ENCODE peak calls at places on chromosomes 7 and 10, in ten cellular contexts. One of them, this sample, is unnamed.

GRCh38 chr10:62076872-62077271 is 175.4 kb downstream of the ARID5B start:
- DNase-seq in hepatocyte: no peak
- DNase-seq in fibroblast of lung: peak; percentile 93
- DNase-seq in kidney: no peak
- DNase-seq in upper lobe of left lung: no peak
- DNase-seq in stomach: no peak
- DNase-seq in body of pancreas: no peak
- DNase-seq in colonic mucosa: no peak
- DNase-seq in adrenal gland: no peak
- DNase-seq in lung: no peak
- DNase-seq in this sample: peak; percentile 77

GRCh38 chr10:91779011-91779605 is 19.1 kb upstream of the TNKS2 start:
- DNase-seq in hepatocyte: no peak
- DNase-seq in fibroblast of lung: peak; percentile 53
- DNase-seq in kidney: no peak
- DNase-seq in upper lobe of left lung: no peak
- DNase-seq in stomach: no peak
- DNase-seq in body of pancreas: no peak
- DNase-seq in colonic mucosa: no peak
- DNase-seq in adrenal gland: no peak
- DNase-seq in lung: no peak
- DNase-seq in this sample: no peak

GRCh38 chr7:155062431-155062830 is 7.7 kb upstream of the HTR5A start:
- DNase-seq in hepatocyte: no peak
- DNase-seq in fibroblast of lung: no peak
- DNase-seq in kidney: no peak
- DNase-seq in upper lobe of left lung: no peak
- DNase-seq in stomach: no peak
- DNase-seq in body of pancreas: no peak
- DNase-seq in colonic mucosa: no peak
- DNase-seq in adrenal gland: no peak
- DNase-seq in lung: no peak
- DNase-seq in this sample: no peak

GRCh38 chr7:94761451-94761850 is 105.5 kb upstream of the SGCE start:
- DNase-seq in hepatocyte: peak; percentile 25
- DNase-seq in fibroblast of lung: no peak
- DNase-seq in kidney: no peak
- DNase-seq in upper lobe of left lung: no peak
- DNase-seq in stomach: no peak
- DNase-seq in body of pancreas: no peak
- DNase-seq in colonic mucosa: no peak
- DNase-seq in adrenal gland: no peak
- DNase-seq in lung: no peak
- DNase-seq in this sample: no peak

GRCh38 chr10:21468086-21468485 is 57.4 kb downstream of the SKIDA1 start:
- DNase-seq in hepatocyte: no peak
- DNase-seq in fibroblast of lung: no peak
- DNase-seq in kidney: no peak
- DNase-seq in upper lobe of left lung: no peak
- DNase-seq in stomach: no peak
- DNase-seq in body of pancreas: no peak
- DNase-seq in colonic mucosa: no peak
- DNase-seq in adrenal gland: no peak
- DNase-seq in lung: no peak
- DNase-seq in this sample: no peak

GRCh38 chr7:22791204-22792158 is 31.2 kb downstream of the TOMM7 start:
- DNase-seq in hepatocyte: no peak
- DNase-seq in fibroblast of lung: peak; percentile 66
- DNase-seq in kidney: no peak
- DNase-seq in upper lobe of left lung: no peak
- DNase-seq in stomach: no peak
- DNase-seq in body of pancreas: no peak
- DNase-seq in colonic mucosa: no peak
- DNase-seq in adrenal gland: no peak
- DNase-seq in lung: no peak
- DNase-seq in this sample: no peak

GRCh38 chr7:22319424-22320403 is 37.2 kb downstream of the RAPGEF5 start:
- DNase-seq in hepatocyte: no peak
- DNase-seq in fibroblast of lung: no peak
- DNase-seq in kidney: no peak
- DNase-seq in upper lobe of left lung: no peak
- DNase-seq in stomach: no peak
- DNase-seq in body of pancreas: no peak
- DNase-seq in colonic mucosa: no peak
- DNase-seq in adrenal gland: no peak
- DNase-seq in lung: no peak
- DNase-seq in this sample: no peak

GRCh38 chr7:90599892-90600555 is 3.9 kb downstream of the CDK14 start:
- DNase-seq in hepatocyte: no peak
- DNase-seq in fibroblast of lung: no peak
- DNase-seq in kidney: no peak
- DNase-seq in upper lobe of left lung: no peak
- DNase-seq in stomach: no peak
- DNase-seq in body of pancreas: no peak
- DNase-seq in colonic mucosa: no peak
- DNase-seq in adrenal gland: no peak
- DNase-seq in lung: no peak
- DNase-seq in this sample: no peak

GRCh38 chr7:103532955-103533354 is 86.9 kb upstream of the SLC26A5 start:
- DNase-seq in hepatocyte: no peak
- DNase-seq in fibroblast of lung: no peak
- DNase-seq in kidney: no peak
- DNase-seq in upper lobe of left lung: no peak
- DNase-seq in stomach: no peak
- DNase-seq in body of pancreas: no peak
- DNase-seq in colonic mucosa: no peak
- DNase-seq in adrenal gland: no peak
- DNase-seq in lung: no peak
- DNase-seq in this sample: no peak

GRCh38 chr7:135326636-135327280 is 93.1 kb downstream of the STRA8 start:
- DNase-seq in hepatocyte: no peak
- DNase-seq in fibroblast of lung: peak; percentile 54
- DNase-seq in kidney: no peak
- DNase-seq in upper lobe of left lung: no peak
- DNase-seq in stomach: no peak
- DNase-seq in body of pancreas: no peak
- DNase-seq in colonic mucosa: no peak
- DNase-seq in adrenal gland: no peak
- DNase-seq in lung: no peak
- DNase-seq in this sample: no peak

GRCh38 chr7:36620166-36620708 is 104.1 kb downstream of the AOAH start:
- DNase-seq in hepatocyte: no peak
- DNase-seq in fibroblast of lung: no peak
- DNase-seq in kidney: no peak
- DNase-seq in upper lobe of left lung: no peak
- DNase-seq in stomach: no peak
- DNase-seq in body of pancreas: no peak
- DNase-seq in colonic mucosa: no peak
- DNase-seq in adrenal gland: no peak
- DNase-seq in lung: no peak
- DNase-seq in this sample: no peak

GRCh38 chr10:69508738-69509340 is 57.6 kb downstream of the TSPAN15 start:
- DNase-seq in hepatocyte: peak; percentile 2
- DNase-seq in fibroblast of lung: no peak
- DNase-seq in kidney: no peak
- DNase-seq in upper lobe of left lung: no peak
- DNase-seq in stomach: no peak
- DNase-seq in body of pancreas: no peak
- DNase-seq in colonic mucosa: no peak
- DNase-seq in adrenal gland: no peak
- DNase-seq in lung: no peak
- DNase-seq in this sample: no peak

GRCh38 chr7:12524794-12525386 is 45.6 kb upstream of the SCIN start:
- DNase-seq in hepatocyte: peak; percentile 62
- DNase-seq in fibroblast of lung: peak; percentile 45
- DNase-seq in kidney: no peak
- DNase-seq in upper lobe of left lung: no peak
- DNase-seq in stomach: no peak
- DNase-seq in body of pancreas: no peak
- DNase-seq in colonic mucosa: no peak
- DNase-seq in adrenal gland: no peak
- DNase-seq in lung: no peak
- DNase-seq in this sample: no peak

GRCh38 chr7:84422790-84423189 is 228.2 kb upstream of the SEMA3A start:
- DNase-seq in hepatocyte: no peak
- DNase-seq in fibroblast of lung: peak; percentile 14
- DNase-seq in kidney: no peak
- DNase-seq in upper lobe of left lung: no peak
- DNase-seq in stomach: no peak
- DNase-seq in body of pancreas: no peak
- DNase-seq in colonic mucosa: no peak
- DNase-seq in adrenal gland: no peak
- DNase-seq in lung: no peak
- DNase-seq in this sample: no peak

GRCh38 chr10:64396105-64396504 is 874.9 kb downstream of the REEP3 start:
- DNase-seq in hepatocyte: no peak
- DNase-seq in fibroblast of lung: peak; percentile 77
- DNase-seq in kidney: no peak
- DNase-seq in upper lobe of left lung: no peak
- DNase-seq in stomach: no peak
- DNase-seq in body of pancreas: no peak
- DNase-seq in colonic mucosa: no peak
- DNase-seq in adrenal gland: no peak
- DNase-seq in lung: no peak
- DNase-seq in this sample: no peak

GRCh38 chr7:137818036-137818435 is 28.7 kb downstream of the DGKI start:
- DNase-seq in hepatocyte: no peak
- DNase-seq in fibroblast of lung: peak; percentile 73
- DNase-seq in kidney: no peak
- DNase-seq in upper lobe of left lung: no peak
- DNase-seq in stomach: no peak
- DNase-seq in body of pancreas: no peak
- DNase-seq in colonic mucosa: no peak
- DNase-seq in adrenal gland: no peak
- DNase-seq in lung: no peak
- DNase-seq in this sample: no peak

GRCh38 chr7:144656960-144657359 is 178.9 kb downstream of the TPK1 start:
- DNase-seq in hepatocyte: no peak
- DNase-seq in fibroblast of lung: no peak
- DNase-seq in kidney: no peak
- DNase-seq in upper lobe of left lung: no peak
- DNase-seq in stomach: no peak
- DNase-seq in body of pancreas: no peak
- DNase-seq in colonic mucosa: no peak
- DNase-seq in adrenal gland: no peak
- DNase-seq in lung: no peak
- DNase-seq in this sample: no peak

GRCh38 chr10:61798711-61799110 is 102.8 kb upstream of the ARID5B start:
- DNase-seq in hepatocyte: no peak
- DNase-seq in fibroblast of lung: no peak
- DNase-seq in kidney: no peak
- DNase-seq in upper lobe of left lung: no peak
- DNase-seq in stomach: no peak
- DNase-seq in body of pancreas: no peak
- DNase-seq in colonic mucosa: no peak
- DNase-seq in adrenal gland: no peak
- DNase-seq in lung: no peak
- DNase-seq in this sample: no peak

GRCh38 chr10:624605-625334 is 64.7 kb downstream of the DIP2C start:
- DNase-seq in hepatocyte: peak; percentile 84
- DNase-seq in fibroblast of lung: peak; percentile 91
- DNase-seq in kidney: peak; percentile 93
- DNase-seq in upper lobe of left lung: peak; percentile 72
- DNase-seq in stomach: no peak
- DNase-seq in body of pancreas: peak; percentile 55
- DNase-seq in colonic mucosa: peak; percentile 55
- DNase-seq in adrenal gland: peak; percentile 92
- DNase-seq in lung: no peak
- DNase-seq in this sample: peak; percentile 88
- H3K4me3 ChIP-seq in hepatocyte: no peak overlapping the region
- H3K4me3 ChIP-seq in fibroblast of lung: no peak overlapping the region
- H3K4me3 ChIP-seq in kidney: no peak overlapping the region
- H3K4me3 ChIP-seq in upper lobe of left lung: no peak overlapping the region
- H3K4me3 ChIP-seq in stomach: peak overlapping the region; percentile 1
- H3K4me3 ChIP-seq in body of pancreas: no peak overlapping the region
- H3K4me3 ChIP-seq in colonic mucosa: no peak overlapping the region
- H3K4me3 ChIP-seq in adrenal gland: no peak overlapping the region
- H3K4me3 ChIP-seq in lung: no peak overlapping the region
- H3K4me3 ChIP-seq in this sample: peak overlapping the region; percentile 3

GRCh38 chr10:99609186-99609585 is 11.1 kb downstream of the SLC25A28 start:
- DNase-seq in hepatocyte: no peak
- DNase-seq in fibroblast of lung: no peak
- DNase-seq in kidney: no peak
- DNase-seq in upper lobe of left lung: no peak
- DNase-seq in stomach: no peak
- DNase-seq in body of pancreas: no peak
- DNase-seq in colonic mucosa: no peak
- DNase-seq in adrenal gland: no peak
- DNase-seq in lung: no peak
- DNase-seq in this sample: no peak
- H3K27ac ChIP-seq in hepatocyte: no peak overlapping the region
- H3K27ac ChIP-seq in fibroblast of lung: no peak overlapping the region
- H3K27ac ChIP-seq in kidney: no peak overlapping the region
- H3K27ac ChIP-seq in upper lobe of left lung: no peak overlapping the region
- H3K27ac ChIP-seq in stomach: no peak overlapping the region
- H3K27ac ChIP-seq in body of pancreas: no peak overlapping the region
- H3K27ac ChIP-seq in colonic mucosa: no peak overlapping the region
- H3K27ac ChIP-seq in adrenal gland: no peak overlapping the region
- H3K27ac ChIP-seq in lung: no peak overlapping the region
- H3K27ac ChIP-seq in this sample: no peak overlapping the region

GRCh38 chr10:98445200-98445812 is 1.4 kb downstream of the HPS1 start:
- DNase-seq in hepatocyte: no peak
- DNase-seq in fibroblast of lung: no peak
- DNase-seq in kidney: no peak
- DNase-seq in upper lobe of left lung: no peak
- DNase-seq in stomach: no peak
- DNase-seq in body of pancreas: no peak
- DNase-seq in colonic mucosa: no peak
- DNase-seq in adrenal gland: no peak
- DNase-seq in lung: no peak
- DNase-seq in this sample: no peak
- H3K4me3 ChIP-seq in hepatocyte: no peak overlapping the region
- H3K4me3 ChIP-seq in fibroblast of lung: peak overlapping the region; percentile 61
- H3K4me3 ChIP-seq in kidney: peak overlapping the region; percentile 66
- H3K4me3 ChIP-seq in upper lobe of left lung: no peak overlapping the region
- H3K4me3 ChIP-seq in stomach: no peak overlapping the region
- H3K4me3 ChIP-seq in body of pancreas: no peak overlapping the region
- H3K4me3 ChIP-seq in colonic mucosa: no peak overlapping the region
- H3K4me3 ChIP-seq in adrenal gland: peak overlapping the region; percentile 86
- H3K4me3 ChIP-seq in lung: no peak overlapping the region
- H3K4me3 ChIP-seq in this sample: no peak overlapping the region

DNA sequence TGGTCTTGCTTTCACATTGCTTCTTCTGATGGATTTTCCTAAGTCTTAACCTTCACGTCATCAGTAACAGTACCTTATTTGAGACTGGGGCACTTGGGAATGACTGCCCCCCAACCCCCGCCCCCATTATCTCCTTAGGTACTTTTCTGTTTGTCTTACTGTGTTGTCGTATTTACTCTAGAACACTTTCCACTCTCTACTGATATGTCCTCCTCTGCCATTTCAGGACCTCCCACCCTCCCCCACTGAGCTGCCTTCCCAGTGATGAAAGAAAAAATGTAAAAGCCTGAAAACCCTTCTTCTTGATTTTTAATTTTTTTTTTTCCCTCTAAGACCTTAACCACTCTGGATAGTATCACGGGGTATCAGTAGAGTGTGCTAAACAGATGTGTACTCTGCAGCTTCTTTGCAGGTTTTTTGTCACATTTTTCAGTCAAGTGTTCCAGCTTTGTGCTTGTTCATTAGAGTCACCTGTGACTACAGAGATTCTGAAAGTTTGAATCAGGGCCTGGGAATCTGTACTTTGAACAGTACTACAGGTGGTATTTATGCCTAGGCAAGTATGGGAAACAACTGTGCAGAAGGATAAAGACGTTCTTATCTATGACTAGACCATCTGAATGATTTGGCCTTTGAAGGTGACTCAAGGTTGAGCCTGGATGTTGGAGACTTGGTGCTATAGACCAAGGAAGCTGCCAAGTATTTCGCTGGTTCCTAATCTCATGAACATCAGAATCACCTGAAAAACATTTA is 8.3 kb downstream of the CALU start:
- DNase-seq in hepatocyte: peak; percentile 20
- DNase-seq in fibroblast of lung: peak; percentile 23
- DNase-seq in kidney: no peak
- DNase-seq in upper lobe of left lung: no peak
- DNase-seq in stomach: no peak
- DNase-seq in body of pancreas: no peak
- DNase-seq in colonic mucosa: no peak
- DNase-seq in adrenal gland: no peak
- DNase-seq in lung: no peak
- DNase-seq in this sample: no peak
- H3K27ac ChIP-seq in hepatocyte: peak overlapping the region; percentile 31
- H3K27ac ChIP-seq in fibroblast of lung: no peak overlapping the region
- H3K27ac ChIP-seq in kidney: no peak overlapping the region
- H3K27ac ChIP-seq in upper lobe of left lung: no peak overlapping the region
- H3K27ac ChIP-seq in stomach: no peak overlapping the region
- H3K27ac ChIP-seq in body of pancreas: no peak overlapping the region
- H3K27ac ChIP-seq in colonic mucosa: no peak overlapping the region
- H3K27ac ChIP-seq in adrenal gland: no peak overlapping the region
- H3K27ac ChIP-seq in lung: peak overlapping the region; percentile 56
- H3K27ac ChIP-seq in this sample: no peak overlapping the region